ENCODE peak calls at places on chromosomes 6 and 20, in eight cellular contexts. R is CD8-positive, alpha-beta T cell; T is HuH-7.5; U is fibroblast of the conjunctiva; M is Jurkat, Clone E6-1; O is SW480; H is NCI-H446; B is NCI-H2029. A is an unnamed sample.

GRCh38 chr6:18148304-18149025 is 6.4 kb downstream of the TPMT start:
- DNase-seq in R (no peak), T (no peak), U (no peak), M (no peak), O (peak), H (no peak), B (no peak), A (no peak)

GRCh38 chr6:162019311-162019710 is 708.3 kb downstream of the PRKN start:
- DNase-seq in R (no peak), T (no peak), U (no peak), M (no peak), O (no peak), H (no peak), B (no peak), A (no peak)

GRCh38 chr20:50601511-50602431 is 89.6 kb downstream of the RIPOR3 start:
- DNase-seq in R (no peak), T (no peak), U (no peak), M (no peak), O (peak), H (no peak), B (no peak), A (no peak)

GRCh38 chr6:105094133-105094640 is 85.6 kb downstream of the POPDC3 start:
- DNase-seq in R (no peak), T (no peak), U (no peak), M (no peak), O (no peak), H (no peak), B (no peak), A (no peak)

GRCh38 chr6:44291841-44292240 is 21.3 kb downstream of the AARS2 start:
- DNase-seq in R (no peak), T (no peak), U (no peak), M (peak), O (no peak), H (no peak), B (no peak), A (no peak)

GRCh38 chr6:65937982-65938381 is 231.0 kb upstream of the EYS start:
- DNase-seq in R (no peak), T (no peak), U (peak), M (no peak), O (no peak), H (no peak), B (no peak), A (no peak)

GRCh38 chr20:38108438-38109024 is 56.5 kb downstream of the TGM2 start:
- DNase-seq in R (no peak), T (no peak), U (no peak), M (no peak), O (no peak), H (no peak), B (no peak), A (no peak)

GRCh38 chr6:106037060-106037459 is 49.1 kb upstream of the PRDM1 start:
- DNase-seq in R (no peak), T (no peak), U (no peak), M (no peak), O (no peak), H (no peak), B (no peak), A (peak)